ENCODE peak calls at places on chromosomes 11 and 22, in five cellular contexts. One of them, this sample, is unnamed.

GRCh38 chr11:30423886-30424285 is 101.0 kb downstream of the ARL14EP start:
- DNase-seq in progenitor cell of endocrine pancreas: no peak
- DNase-seq in cardiac fibroblast: no peak
- DNase-seq in PC-9: no peak
- DNase-seq in GM10248: no peak
- DNase-seq in this sample: no peak

GRCh38 chr11:113926273-113927183 is 21.9 kb downstream of the HTR3B start:
- DNase-seq in GM10248: no peak
- DNase-seq in PC-9: no peak
- DNase-seq in cardiac fibroblast: peak; percentile 8
- DNase-seq in progenitor cell of endocrine pancreas: no peak
- DNase-seq in this sample: no peak

GRCh38 chr11:12175694-12176241 is 65.4 kb downstream of the MICAL2 start:
- DNase-seq in cardiac fibroblast: peak; percentile 97
- DNase-seq in PC-9: peak; percentile 83
- DNase-seq in progenitor cell of endocrine pancreas: no peak
- DNase-seq in GM10248: no peak
- DNase-seq in this sample: peak; percentile 92

GRCh38 chr11:73243093-73243485 is 25.0 kb downstream of the P2RY2 start:
- DNase-seq in PC-9: no peak
- DNase-seq in progenitor cell of endocrine pancreas: no peak
- DNase-seq in GM10248: no peak
- DNase-seq in cardiac fibroblast: no peak
- DNase-seq in this sample: no peak

GRCh38 chr11:83051760-83052671 is 19.7 kb downstream of the RAB30 start:
- DNase-seq in cardiac fibroblast: peak; percentile 96
- DNase-seq in PC-9: peak; percentile 97
- DNase-seq in GM10248: no peak
- DNase-seq in progenitor cell of endocrine pancreas: no peak
- DNase-seq in this sample: peak; percentile 97

GRCh38 chr22:43515411-43515810 is 103.6 kb downstream of the MPPED1 start:
- DNase-seq in GM10248: no peak
- DNase-seq in cardiac fibroblast: no peak
- DNase-seq in progenitor cell of endocrine pancreas: no peak
- DNase-seq in PC-9: no peak
- DNase-seq in this sample: no peak

GRCh38 chr11:112881461-112881860 is 79.8 kb upstream of the NCAM1 start:
- DNase-seq in PC-9: peak; percentile 62
- DNase-seq in progenitor cell of endocrine pancreas: peak; percentile 42
- DNase-seq in cardiac fibroblast: no peak
- DNase-seq in GM10248: no peak
- DNase-seq in this sample: no peak

GRCh38 chr11:396511-396947 is 2.5 kb downstream of the PKP3 start:
- DNase-seq in progenitor cell of endocrine pancreas: no peak
- DNase-seq in cardiac fibroblast: no peak
- DNase-seq in GM10248: peak; percentile 43
- DNase-seq in PC-9: no peak
- DNase-seq in this sample: peak; percentile 26

GRCh38 chr11:61654397-61654829 is 25.8 kb upstream of the DAGLA start:
- DNase-seq in cardiac fibroblast: no peak
- DNase-seq in GM10248: no peak
- DNase-seq in progenitor cell of endocrine pancreas: no peak
- DNase-seq in PC-9: no peak
- DNase-seq in this sample: no peak

GRCh38 chr22:36253523-36254490 is 874 bp downstream of the APOL1 start:
- DNase-seq in progenitor cell of endocrine pancreas: no peak
- DNase-seq in PC-9: no peak
- DNase-seq in GM10248: no peak
- DNase-seq in cardiac fibroblast: peak; percentile 47
- DNase-seq in this sample: no peak

GRCh38 chr11:126140932-126141291 is 70.5 kb downstream of the RPUSD4 start:
- DNase-seq in GM10248: no peak
- DNase-seq in progenitor cell of endocrine pancreas: no peak
- DNase-seq in PC-9: no peak
- DNase-seq in cardiac fibroblast: peak; percentile 17
- DNase-seq in this sample: peak; percentile 26

GRCh38 chr22:42760806-42761565 is 40.3 kb upstream of the A4GALT start:
- DNase-seq in progenitor cell of endocrine pancreas: no peak
- DNase-seq in GM10248: peak; percentile 35
- DNase-seq in cardiac fibroblast: no peak
- DNase-seq in PC-9: no peak
- DNase-seq in this sample: no peak

GRCh38 chr11:134789104-134789503 is 377.1 kb upstream of the B3GAT1 start:
- DNase-seq in progenitor cell of endocrine pancreas: no peak
- DNase-seq in cardiac fibroblast: no peak
- DNase-seq in PC-9: no peak
- DNase-seq in GM10248: no peak
- DNase-seq in this sample: no peak

GRCh38 chr11:2581151-2581930 is 118.5 kb downstream of the KCNQ1OT1 start:
- DNase-seq in PC-9: no peak
- DNase-seq in cardiac fibroblast: no peak
- DNase-seq in progenitor cell of endocrine pancreas: peak; percentile 7
- DNase-seq in GM10248: no peak
- DNase-seq in this sample: no peak

GRCh38 chr11:37105456-37105855 is 507.4 kb upstream of the RAG2 start:
- DNase-seq in cardiac fibroblast: no peak
- DNase-seq in PC-9: no peak
- DNase-seq in GM10248: no peak
- DNase-seq in progenitor cell of endocrine pancreas: no peak
- DNase-seq in this sample: no peak

GRCh38 chr22:48586799-48587185 is 1240.9 kb downstream of the BRD1 start:
- DNase-seq in progenitor cell of endocrine pancreas: no peak
- DNase-seq in GM10248: no peak
- DNase-seq in cardiac fibroblast: no peak
- DNase-seq in PC-9: no peak
- DNase-seq in this sample: no peak

DNA sequence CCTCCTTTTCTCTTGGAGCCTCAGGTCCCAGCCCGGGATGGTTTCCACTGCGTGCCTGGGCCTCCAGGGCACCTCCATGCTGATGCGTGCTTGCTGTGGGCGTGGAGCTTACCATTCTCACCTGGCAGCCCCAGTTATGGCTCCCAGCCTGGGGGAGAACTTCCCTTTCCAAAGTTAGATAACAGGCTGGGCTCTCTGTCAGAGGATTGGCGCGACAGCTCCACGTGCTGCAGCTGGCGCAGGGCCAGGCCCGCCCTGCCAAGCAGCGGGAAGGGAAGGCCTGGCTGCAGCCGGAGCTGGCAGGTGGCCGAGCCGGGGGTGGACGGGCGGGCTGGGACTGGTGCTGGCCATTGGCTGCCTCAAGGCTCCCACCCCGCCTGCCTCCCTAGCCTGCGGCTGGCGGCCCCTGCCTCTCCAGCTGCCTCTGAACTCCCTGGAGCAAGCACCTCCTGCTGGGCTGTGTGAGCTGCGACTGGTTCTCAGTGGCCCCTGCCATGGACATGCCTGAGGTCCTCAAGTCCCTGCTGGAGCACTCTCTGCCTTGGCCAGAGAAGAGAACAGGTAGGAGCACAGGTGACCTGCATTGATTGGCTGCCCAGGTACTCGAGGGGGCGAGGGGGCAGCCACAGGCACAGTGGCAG is 14.6 kb upstream of the TEF start:
- DNase-seq in PC-9: peak; percentile 85
- DNase-seq in cardiac fibroblast: peak; percentile 91
- DNase-seq in progenitor cell of endocrine pancreas: no peak
- DNase-seq in GM10248: no peak
- DNase-seq in this sample: peak; percentile 82
- TF ChIP-seq CTCF in PC-9: no peak
- TF ChIP-seq CTCF in cardiac fibroblast: peak; percentile 45
- TF ChIP-seq CTCF in progenitor cell of endocrine pancreas: no peak
- TF ChIP-seq CTCF in GM10248: no peak
- TF ChIP-seq CTCF in this sample: peak; percentile 36

GRCh38 chr11:118358071-118358470 is 1.3 kb upstream of the UBE4A start:
- DNase-seq in GM10248: no peak
- DNase-seq in progenitor cell of endocrine pancreas: no peak
- DNase-seq in cardiac fibroblast: no peak
- DNase-seq in PC-9: no peak
- DNase-seq in this sample: no peak

GRCh38 chr11:118364956-118365615 is 5.7 kb downstream of the UBE4A start:
- DNase-seq in GM10248: no peak
- DNase-seq in cardiac fibroblast: no peak
- DNase-seq in progenitor cell of endocrine pancreas: no peak
- DNase-seq in PC-9: no peak
- DNase-seq in this sample: no peak

GRCh38 chr11:118359295-118359958 is at the start of gene UBE4A:
- DNase-seq in PC-9: peak; percentile 89
- DNase-seq in GM10248: peak; percentile 89
- DNase-seq in progenitor cell of endocrine pancreas: peak; percentile 87
- DNase-seq in cardiac fibroblast: peak; percentile 96
- DNase-seq in this sample: peak; percentile 88
- TF ChIP-seq CTCF in PC-9: no peak
- TF ChIP-seq CTCF in GM10248: no peak
- TF ChIP-seq CTCF in progenitor cell of endocrine pancreas: no peak
- TF ChIP-seq CTCF in cardiac fibroblast: no peak
- TF ChIP-seq CTCF in this sample: no peak

GRCh38 chr11:14259870-14260269 is 99.1 kb downstream of the RRAS2 start:
- DNase-seq in PC-9: no peak
- DNase-seq in progenitor cell of endocrine pancreas: no peak
- DNase-seq in cardiac fibroblast: no peak
- DNase-seq in GM10248: no peak
- DNase-seq in this sample: no peak

GRCh38 chr11:14258177-14258935 is 100.6 kb downstream of the RRAS2 start:
- DNase-seq in cardiac fibroblast: peak; percentile 64
- DNase-seq in PC-9: peak; percentile 83
- DNase-seq in progenitor cell of endocrine pancreas: no peak
- DNase-seq in GM10248: no peak
- DNase-seq in this sample: peak; percentile 14

GRCh38 chr11:14262271-14262846 is 96.6 kb downstream of the RRAS2 start:
- DNase-seq in progenitor cell of endocrine pancreas: no peak
- DNase-seq in PC-9: no peak
- DNase-seq in cardiac fibroblast: no peak
- DNase-seq in GM10248: no peak
- DNase-seq in this sample: no peak

GRCh38 chr11:14261094-14261493 is 97.9 kb downstream of the RRAS2 start:
- DNase-seq in progenitor cell of endocrine pancreas: no peak
- DNase-seq in GM10248: no peak
- DNase-seq in PC-9: no peak
- DNase-seq in cardiac fibroblast: no peak
- DNase-seq in this sample: no peak

GRCh38 chr11:14259186-14259784 is 99.7 kb downstream of the RRAS2 start:
- DNase-seq in PC-9: no peak
- DNase-seq in GM10248: no peak
- DNase-seq in progenitor cell of endocrine pancreas: no peak
- DNase-seq in cardiac fibroblast: no peak
- DNase-seq in this sample: no peak
- TF ChIP-seq CTCF in PC-9: no peak
- TF ChIP-seq CTCF in GM10248: no peak
- TF ChIP-seq CTCF in progenitor cell of endocrine pancreas: no peak
- TF ChIP-seq CTCF in cardiac fibroblast: no peak
- TF ChIP-seq CTCF in this sample: no peak

DNA sequence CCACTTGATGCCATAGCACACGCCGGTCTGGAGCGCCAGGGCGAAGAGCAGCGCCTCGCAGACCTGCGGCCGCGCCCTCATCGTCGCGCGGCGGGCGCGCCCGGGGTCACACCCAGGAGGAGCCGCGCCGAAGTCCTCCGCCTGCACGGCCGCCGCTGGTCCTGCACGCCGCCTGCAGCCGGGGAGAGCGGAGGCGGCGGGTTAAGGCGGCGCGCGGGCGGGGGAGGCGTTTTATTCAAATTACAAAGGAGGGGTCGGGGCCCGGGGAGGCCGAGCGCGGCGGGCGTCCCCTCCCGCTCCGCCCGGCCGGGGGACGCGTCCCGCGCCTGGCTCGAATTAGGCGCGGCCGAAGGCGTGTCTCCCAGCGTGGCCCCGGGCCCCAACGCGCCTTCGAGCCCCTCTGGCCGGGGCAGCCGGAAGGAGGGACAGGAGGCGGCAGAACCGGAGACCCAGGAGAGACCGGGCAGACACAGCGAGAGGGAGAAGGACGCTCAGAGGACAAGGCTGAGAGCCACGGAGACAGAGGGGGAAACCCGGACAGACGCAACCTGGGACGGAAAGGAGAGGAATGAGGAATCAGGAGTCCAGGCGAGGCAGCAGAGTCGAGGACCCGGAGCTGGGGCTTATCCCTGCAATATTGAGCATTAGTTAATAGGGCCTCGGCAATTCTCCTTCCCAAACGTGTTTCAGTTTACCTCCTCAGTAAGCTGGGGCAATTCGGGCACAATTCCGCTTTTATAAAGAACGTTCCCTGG is at the start of gene WNT11:
- DNase-seq in progenitor cell of endocrine pancreas: peak; percentile 38
- DNase-seq in PC-9: peak; percentile 51
- DNase-seq in cardiac fibroblast: peak; percentile 25
- DNase-seq in GM10248: peak; percentile 61
- DNase-seq in this sample: no peak
- TF ChIP-seq CTCF in progenitor cell of endocrine pancreas: no peak
- TF ChIP-seq CTCF in PC-9: no peak
- TF ChIP-seq CTCF in cardiac fibroblast: no peak
- TF ChIP-seq CTCF in GM10248: no peak
- TF ChIP-seq CTCF in this sample: no peak

GRCh38 chr11:77999446-77999845 is 5.0 kb upstream of the INTS4 start:
- DNase-seq in PC-9: no peak
- DNase-seq in GM10248: no peak
- DNase-seq in cardiac fibroblast: no peak
- DNase-seq in progenitor cell of endocrine pancreas: no peak
- DNase-seq in this sample: no peak

GRCh38 chr11:77994434-77995362 is at the start of gene INTS4:
- DNase-seq in PC-9: peak; percentile 100
- DNase-seq in cardiac fibroblast: peak; percentile 100
- DNase-seq in GM10248: peak; percentile 95
- DNase-seq in progenitor cell of endocrine pancreas: peak; percentile 96
- DNase-seq in this sample: peak; percentile 100

DNA sequence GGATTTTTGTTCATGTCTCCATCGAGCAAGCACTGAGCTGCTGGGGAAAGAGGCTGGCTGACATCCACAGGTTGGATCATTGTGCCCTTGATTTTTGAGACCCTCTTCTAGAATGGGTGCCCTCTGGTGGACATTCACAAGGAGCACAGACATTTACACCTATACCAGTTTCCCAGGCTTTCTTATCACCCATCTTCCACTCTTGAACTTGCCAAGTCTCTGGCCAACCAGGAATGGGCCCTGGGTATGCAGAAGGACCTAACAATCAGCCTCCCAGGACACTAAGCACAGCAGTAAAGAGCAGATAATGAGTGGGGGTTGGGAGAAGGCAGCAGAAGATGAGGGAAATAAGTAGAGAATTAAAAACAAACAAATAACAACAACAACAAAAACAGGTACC is 5.7 kb upstream of the INTS4 start:
- DNase-seq in progenitor cell of endocrine pancreas: peak; percentile 22
- DNase-seq in GM10248: peak; percentile 64
- DNase-seq in PC-9: peak; percentile 70
- DNase-seq in cardiac fibroblast: peak; percentile 85
- DNase-seq in this sample: peak; percentile 60
- TF ChIP-seq CTCF in progenitor cell of endocrine pancreas: peak; percentile 73
- TF ChIP-seq CTCF in GM10248: peak; percentile 65
- TF ChIP-seq CTCF in PC-9: peak; percentile 89
- TF ChIP-seq CTCF in cardiac fibroblast: peak; percentile 69
- TF ChIP-seq CTCF in this sample: peak; percentile 89

GRCh38 chr11:8768625-8769333 is 86.2 kb downstream of the RPL27A start:
- DNase-seq in PC-9: peak; percentile 61
- DNase-seq in GM10248: no peak
- DNase-seq in cardiac fibroblast: peak; percentile 78
- DNase-seq in progenitor cell of endocrine pancreas: no peak
- DNase-seq in this sample: peak; percentile 91
- TF ChIP-seq CTCF in PC-9: peak; percentile 28
- TF ChIP-seq CTCF in GM10248: no peak
- TF ChIP-seq CTCF in cardiac fibroblast: peak; percentile 40
- TF ChIP-seq CTCF in progenitor cell of endocrine pancreas: no peak
- TF ChIP-seq CTCF in this sample: peak; percentile 71

This sample was measured in HFFc6.